ENCODE peak calls at places on chromosomes 6 and 20, in six cellular contexts. M is CD4-positive, alpha-beta T cell; E is psoas muscle; T is tibial artery; D is stomach; V is IMR-90. B is an unnamed sample.

GRCh38 chr20:53408728-53409157 is 184.9 kb downstream of the ZNF217 start:
- DNase-seq in E (no peak), M (no peak), V (peak; percentile 3), D (no peak), T (peak; percentile 26), B (no peak)

GRCh38 chr6:13164316-13164715 is 164.0 kb downstream of the TBC1D7 start:
- DNase-seq in V (no peak), E (no peak), D (no peak), M (no peak), T (no peak), B (no peak)

GRCh38 chr20:42204261-42204660 is 586.1 kb upstream of the CHD6 start:
- DNase-seq in V (no peak), T (no peak), E (no peak), M (no peak), D (no peak), B (no peak)

GRCh38 chr20:17485017-17485416 is 46.2 kb downstream of the BFSP1 start:
- DNase-seq in V (no peak), T (no peak), D (no peak), M (no peak), E (no peak), B (no peak)

GRCh38 chr6:82118150-82118562 is 129.4 kb downstream of the IBTK start:
- DNase-seq in V (no peak), M (no peak), E (no peak), T (no peak), D (no peak), B (no peak)

GRCh38 chr6:30781697-30782424 is 37.5 kb upstream of the IER3 start:
- DNase-seq in V (peak; percentile 100), M (peak; percentile 16), T (peak; percentile 94), D (peak; percentile 97), E (peak; percentile 97), B (peak; percentile 99)

GRCh38 chr6:27873101-27874030 is 38.8 kb downstream of the OR2B2 start:
- DNase-seq in D (peak; percentile 68), M (peak; percentile 73), E (peak; percentile 65), V (peak; percentile 83), T (peak; percentile 45), B (peak; percentile 81)

GRCh38 chr20:40632346-40632976 is 56.6 kb downstream of the MAFB start:
- DNase-seq in D (no peak), M (no peak), V (no peak), E (no peak), T (no peak), B (no peak)

DNA sequence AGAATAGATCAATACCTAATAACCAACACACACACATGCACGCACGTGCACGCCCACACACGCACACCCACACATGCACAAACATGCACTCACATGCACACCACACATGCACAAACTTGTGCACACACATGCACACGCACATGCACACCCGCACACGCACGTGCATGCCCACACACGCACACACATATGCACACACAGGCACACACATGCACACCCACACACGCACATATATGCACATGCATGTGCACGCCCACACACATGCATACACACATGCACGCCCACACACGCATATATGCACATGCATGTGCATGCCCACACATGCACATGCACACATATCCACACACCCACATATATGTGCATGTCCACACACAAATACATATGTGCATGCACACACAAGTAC is 26.2 kb upstream of the CHRNA4 start:
- DNase-seq in E (no peak), T (no peak), M (no peak), D (no peak), V (no peak), B (no peak)
- H3K9me3 ChIP-seq in E (peaks cover 10% of the 10 kb centered on the region), T (no peaks in the 10 kb centered on the region), M (peaks cover 10% of the 10 kb centered on the region), D (peaks cover 31% of the 10 kb centered on the region), V (peaks cover 14% of the 10 kb centered on the region), B (peaks cover 13% of the 10 kb centered on the region)

DNA sequence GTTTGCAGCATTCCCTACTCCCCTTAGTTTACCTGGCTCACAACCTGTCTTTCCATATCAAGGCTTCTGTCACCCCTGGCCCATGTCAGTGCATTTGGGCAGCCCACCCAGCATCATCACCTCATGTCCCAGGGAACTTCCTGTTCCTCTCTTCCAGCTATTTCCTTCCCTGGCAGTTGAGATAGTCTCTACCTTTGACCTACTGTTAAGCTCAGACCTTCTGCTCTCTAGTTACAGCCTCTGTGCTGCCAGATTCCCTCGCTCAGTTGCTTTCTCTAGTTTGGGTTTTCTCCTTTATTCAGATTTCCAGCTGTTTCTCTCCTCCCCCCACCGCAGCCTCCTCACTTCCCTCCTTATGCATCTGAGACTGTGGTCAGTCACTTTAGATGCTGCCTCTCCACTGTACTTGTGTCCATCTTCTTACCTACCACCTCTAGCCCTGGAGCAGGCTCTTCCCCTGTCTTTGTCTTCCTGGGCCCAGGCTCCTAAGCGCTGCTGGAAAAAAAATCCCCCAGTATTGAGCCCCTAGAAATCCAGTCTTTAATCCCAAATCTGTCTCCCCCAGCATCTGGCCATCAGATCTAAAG is 16.3 kb downstream of the PTPN1 start:
- DNase-seq in E (no peak), M (no peak), T (no peak), V (peak; percentile 33), D (no peak), B (no peak)
- H3K27ac ChIP-seq in E (no peak overlapping the region), M (no peak overlapping the region), T (no peak overlapping the region), V (peak overlapping the region; percentile 15), D (peak overlapping the region; percentile 48), B (no peak overlapping the region)

GRCh38 chr6:83960704-83961103 is 72.9 kb upstream of the MRAP2 start:
- DNase-seq in D (no peak), V (no peak), T (no peak), M (no peak), E (no peak), B (no peak)

GRCh38 chr6:83962592-83962991 is 71.0 kb upstream of the MRAP2 start:
- DNase-seq in D (no peak), M (no peak), V (no peak), T (no peak), E (no peak), B (no peak)

GRCh38 chr6:83970582-83970981 is 63.0 kb upstream of the MRAP2 start:
- DNase-seq in T (no peak), E (no peak), D (no peak), V (no peak), M (no peak), B (no peak)

DNA sequence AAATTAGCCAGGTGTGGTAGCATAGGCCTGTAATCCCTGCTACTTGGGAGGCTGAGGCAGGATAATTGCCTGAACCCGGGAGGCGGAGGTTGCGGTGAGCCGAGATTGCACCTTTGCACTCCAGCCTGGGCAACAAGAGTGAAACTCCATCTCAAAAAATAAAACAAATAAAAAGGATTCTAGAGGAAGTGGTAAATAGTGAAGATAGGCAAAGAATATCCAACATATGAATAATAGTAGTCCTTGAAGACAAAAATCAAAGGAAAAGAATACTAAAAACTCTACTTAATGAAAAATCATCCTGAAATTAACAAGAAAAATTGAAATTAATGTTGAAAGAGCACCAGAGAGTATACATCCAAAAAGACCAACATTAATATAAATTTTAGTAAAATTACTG is 67.0 kb upstream of the MRAP2 start:
- DNase-seq in E (no peak), D (no peak), T (no peak), V (no peak), M (no peak), B (no peak)
- H3K9me3 ChIP-seq in E (peaks cover 15% of the 10 kb centered on the region), D (peaks cover 30% of the 10 kb centered on the region), T (peaks cover 2% of the 10 kb centered on the region), V (no peaks in the 10 kb centered on the region), M (peaks cover 27% of the 10 kb centered on the region), B (peaks cover 1% of the 10 kb centered on the region)

DNA sequence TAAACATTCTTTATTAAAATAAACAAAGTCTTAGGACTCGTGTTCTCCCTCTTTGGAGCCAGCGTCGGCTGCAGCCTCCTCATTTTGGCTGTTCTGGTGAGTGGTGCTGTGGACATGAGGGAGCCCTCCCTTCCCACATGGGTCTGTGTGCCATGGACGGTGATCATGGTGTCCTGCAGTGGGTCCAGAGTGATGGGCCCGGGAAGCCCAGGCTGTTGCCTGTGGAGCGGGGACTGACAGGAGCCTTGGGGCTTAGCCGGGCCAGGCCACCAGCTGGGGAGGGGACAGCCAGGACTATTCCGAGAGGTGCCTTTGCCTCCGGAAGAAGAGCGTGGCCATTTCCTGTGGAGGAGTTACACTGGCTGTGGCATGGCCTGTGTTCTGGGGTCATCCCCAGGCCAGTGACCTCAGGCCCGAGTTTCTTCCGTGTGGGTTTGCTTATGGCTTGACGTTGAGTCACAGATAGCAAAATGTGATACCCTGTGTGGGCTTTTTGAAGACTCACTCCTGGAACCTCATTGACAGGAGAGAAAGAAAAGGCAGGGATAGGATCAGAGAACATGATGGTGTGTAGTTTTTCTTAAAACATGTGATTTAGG is 153.4 kb downstream of the DTNBP1 start:
- DNase-seq in M (no peak), V (peak; percentile 39), T (no peak), E (no peak), D (no peak), B (no peak)
- H3K27ac ChIP-seq in M (no peak overlapping the region), V (no peak overlapping the region), T (no peak overlapping the region), E (no peak overlapping the region), D (no peak overlapping the region), B (no peak overlapping the region)

GRCh38 chr6:156273065-156273711 is 504.0 kb upstream of the ARID1B start:
- DNase-seq in V (no peak), E (no peak), D (no peak), T (no peak), M (no peak), B (no peak)
- H3K9me3 ChIP-seq in V (no peaks in the 10 kb centered on the region), E (no peaks in the 10 kb centered on the region), D (peaks cover 4% of the 10 kb centered on the region), T (no peaks in the 10 kb centered on the region), M (no peaks in the 10 kb centered on the region), B (no peaks in the 10 kb centered on the region)

GRCh38 chr6:165990216-165990615 is 177.4 kb downstream of the TBXT start:
- DNase-seq in T (no peak), E (no peak), V (no peak), D (no peak), M (no peak), B (no peak)
- H3K27ac ChIP-seq in T (no peak overlapping the region), E (no peak overlapping the region), V (no peak overlapping the region), D (no peak overlapping the region), M (no peak overlapping the region), B (no peak overlapping the region)

GRCh38 chr20:56160956-56161355 is 87.6 kb upstream of the MC3R start:
- DNase-seq in V (no peak), D (no peak), T (no peak), M (no peak), E (no peak), B (no peak)

GRCh38 chr20:56157530-56158203 is 90.9 kb upstream of the MC3R start:
- DNase-seq in M (no peak), E (no peak), V (no peak), T (no peak), D (no peak), B (no peak)

GRCh38 chr20:56155625-56156024 is 92.9 kb upstream of the MC3R start:
- DNase-seq in M (no peak), E (no peak), D (no peak), V (no peak), T (no peak), B (no peak)

GRCh38 chr20:56163806-56164205 is 84.7 kb upstream of the MC3R start:
- DNase-seq in D (no peak), V (no peak), M (no peak), T (no peak), E (no peak), B (no peak)

GRCh38 chr20:56158489-56158888 is 90.0 kb upstream of the MC3R start:
- DNase-seq in E (no peak), T (no peak), V (no peak), D (no peak), M (no peak), B (no peak)
- H3K9me3 ChIP-seq in E (no peaks in the 10 kb centered on the region), T (no peaks in the 10 kb centered on the region), V (peaks cover 32% of the 10 kb centered on the region), D (no peaks in the 10 kb centered on the region), M (no peaks in the 10 kb centered on the region), B (peaks cover 2% of the 10 kb centered on the region)